ENCODE peak calls at places on chromosomes 1 and 21, in six cellular contexts. N is mucosa of descending colon; V is choroid plexus epithelial cell; D is CD8-positive, alpha-beta T cell; I is suprapubic skin; W is K562. F is an unnamed sample.
A peak's percentile ranks its signal among the peaks of the same experiment; 100 is the strongest.

GRCh38 chr1:51048670-51049069 is 53.4 kb upstream of the C1orf185 start:
- DNase-seq in I (no peak), V (no peak), N (no peak), W (no peak), D (no peak), F (no peak)

GRCh38 chr1:62144238-62144831 is 50.3 kb upstream of the L1TD1 start:
- DNase-seq in V (peak; percentile 77), I (no peak), W (peak; percentile 16), N (no peak), D (no peak), F (no peak)

GRCh38 chr1:99227498-99227897 is 36.8 kb upstream of the PLPPR4 start:
- DNase-seq in D (no peak), V (no peak), I (no peak), W (no peak), N (no peak), F (no peak)

GRCh38 chr1:161226320-161226711 is 456 bp downstream of the TOMM40L start:
- DNase-seq in I (no peak), N (no peak), V (no peak), W (no peak), D (no peak), F (no peak)

GRCh38 chr21:42654179-42654912 is 925 bp downstream of the PDE9A start:
- DNase-seq in D (no peak), I (no peak), W (no peak), N (peak; percentile 49), V (no peak), F (no peak)

GRCh38 chr1:35539073-35539823 is 18.0 kb downstream of the KIAA0319L start:
- DNase-seq in W (no peak), V (peak; percentile 64), I (no peak), D (peak; percentile 70), N (no peak), F (no peak)

GRCh38 chr1:154221815-154222081 is 993 bp downstream of the UBAP2L start:
- DNase-seq in D (no peak), N (no peak), V (peak; percentile 88), I (no peak), W (no peak), F (no peak)

GRCh38 chr1:65590279-65590678 is 169.8 kb downstream of the LEPR start:
- DNase-seq in I (no peak), V (no peak), N (no peak), D (no peak), W (no peak), F (no peak)

GRCh38 chr1:3504823-3505155 is 50.3 kb downstream of the ARHGEF16 start:
- DNase-seq in D (no peak), I (no peak), W (no peak), V (peak; percentile 18), N (no peak), F (no peak)

GRCh38 chr1:199084293-199084692 is 445.5 kb downstream of the PTPRC start:
- DNase-seq in I (no peak), N (no peak), V (peak; percentile 48), W (no peak), D (no peak), F (no peak)

GRCh38 chr1:30755746-30756145 is 1.8 kb downstream of the LAPTM5 start:
- DNase-seq in I (no peak), N (no peak), W (no peak), V (no peak), D (no peak), F (no peak)
- H3K4me3 ChIP-seq in I (peak overlapping the region; percentile 41), N (no peak overlapping the region), W (no peak overlapping the region), V (no peak overlapping the region), D (peak overlapping the region; percentile 87), F (peak overlapping the region; percentile 46)

DNA sequence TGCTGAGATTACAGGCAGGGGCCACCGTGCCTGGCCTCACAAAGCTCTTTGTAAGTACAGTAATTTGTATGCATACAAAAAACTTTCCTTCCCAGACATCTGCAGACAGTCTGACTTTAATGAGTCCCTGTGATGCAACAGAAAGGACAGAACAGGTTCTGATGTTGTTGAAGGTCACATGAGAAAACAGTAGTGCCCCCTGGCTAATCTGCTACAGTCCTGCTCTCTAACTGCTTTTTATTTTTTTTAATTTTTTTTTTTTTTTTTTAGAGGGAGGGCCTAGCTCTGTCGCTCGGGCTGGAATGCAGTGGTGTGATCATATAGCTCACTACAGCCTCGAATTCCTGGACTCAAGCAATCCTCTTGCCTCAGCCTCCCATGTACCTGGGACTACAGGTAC is 36.7 kb downstream of the ACBD3 start:
- DNase-seq in V (peak; percentile 66), I (no peak), N (no peak), D (no peak), W (no peak), F (no peak)
- TF ChIP-seq CTCF in V (peak; percentile 36), I (no peak), N (no peak), D (no peak), W (no peak), F (no peak)

GRCh38 chr1:85047144-85047471 is 1.2 kb downstream of the MCOLN3 start:
- DNase-seq in W (no peak), V (no peak), I (no peak), D (no peak), N (no peak), F (no peak)
- H3K4me3 ChIP-seq in W (no peak overlapping the region), V (no peak overlapping the region), I (peak overlapping the region; percentile 74), D (no peak overlapping the region), N (no peak overlapping the region), F (no peak overlapping the region)

DNA sequence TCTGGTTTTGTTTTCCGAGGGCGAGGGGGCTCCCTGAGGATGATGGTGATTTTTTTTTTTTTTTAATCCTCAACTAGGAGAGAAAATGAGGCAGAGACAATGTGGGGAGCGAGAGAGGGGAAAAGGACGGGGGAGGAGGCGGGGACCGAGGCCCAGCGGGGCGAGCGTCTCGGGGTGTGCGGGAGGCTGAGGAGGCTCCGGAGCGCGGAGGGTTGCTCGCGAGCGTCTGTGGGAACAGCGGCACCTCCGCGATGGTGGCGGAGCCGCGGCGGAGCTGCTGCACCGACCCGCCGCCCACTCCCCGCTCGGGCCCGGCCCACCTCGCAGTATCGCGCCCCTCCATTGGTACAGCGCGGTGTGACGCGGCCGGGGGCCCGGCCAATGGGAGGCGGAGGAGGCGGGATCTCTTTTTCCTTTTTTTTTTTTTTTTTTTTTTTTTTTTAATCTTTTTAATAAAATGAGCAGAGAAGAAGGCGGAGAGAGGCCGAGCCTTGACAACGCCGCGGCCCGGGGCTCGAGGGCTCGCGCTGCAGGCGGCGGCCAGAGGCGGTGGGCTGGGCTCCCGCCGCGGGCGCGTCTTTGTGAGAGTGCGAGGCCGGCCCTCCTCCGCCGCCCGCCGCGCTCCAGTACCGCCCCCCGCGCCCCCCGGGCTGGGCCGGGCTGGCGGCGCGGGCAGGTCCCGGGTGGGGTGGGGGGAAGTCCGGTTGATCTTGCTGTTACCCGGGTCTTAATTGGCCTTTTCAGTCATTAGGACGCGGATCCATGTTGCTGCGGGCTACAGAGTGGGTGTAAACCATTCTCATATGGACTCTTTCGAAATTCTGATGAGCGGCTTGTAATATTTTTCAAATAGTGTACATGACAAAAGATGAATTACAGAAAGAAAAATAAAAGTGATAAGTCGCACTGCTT is at the start of gene RERE:
- DNase-seq in I (peak; percentile 94), V (peak; percentile 95), N (peak; percentile 94), W (peak; percentile 100), D (peak; percentile 93), F (peak; percentile 94)
- TF ChIP-seq CTCF in I (no peak), V (no peak), N (no peak), W (no peak), D (no peak), F (no peak)

GRCh38 chr1:220485131-220485530 is 42.8 kb upstream of the MARK1 start:
- DNase-seq in D (no peak), V (no peak), I (no peak), W (no peak), N (no peak), F (no peak)

GRCh38 chr1:220485791-220486190 is 42.1 kb upstream of the MARK1 start:
- DNase-seq in W (no peak), N (no peak), D (no peak), V (no peak), I (no peak), F (no peak)

GRCh38 chr1:220484135-220484534 is 43.8 kb upstream of the MARK1 start:
- DNase-seq in N (no peak), V (no peak), D (no peak), I (no peak), W (no peak), F (no peak)

GRCh38 chr1:220483700-220484099 is 44.2 kb upstream of the MARK1 start:
- DNase-seq in I (no peak), D (no peak), V (no peak), W (no peak), N (no peak), F (no peak)

GRCh38 chr1:220487297-220487820 is 40.6 kb upstream of the MARK1 start:
- DNase-seq in V (peak; percentile 8), N (peak; percentile 53), W (no peak), I (no peak), D (no peak), F (no peak)
- H3K4me3 ChIP-seq in V (no peak overlapping the region), N (no peak overlapping the region), W (no peak overlapping the region), I (no peak overlapping the region), D (no peak overlapping the region), F (no peak overlapping the region)

F was measured in coronary artery.